ENCODE peak calls at places on chromosomes 11 and 22, in nine cellular contexts. I is stimulated activated CD4-positive, alpha-beta T cell treated with anti-CD3 and anti-CD28 coated beads, Interleukin-12 subunit alpha, Interleukin-12 subunit beta, amount 100 ng/mL, for 48 hours; Q is dermis microvascular lymphatic vessel endothelial cell; F is naive thymus-derived CD8-positive, alpha-beta T cell; D is LoVo; K is right lobe of liver; B is progenitor cell of endocrine pancreas; R is thoracic aorta; G is cardiac fibroblast. P is an unnamed sample.
A peak's percentile ranks its signal among the peaks of the same experiment; 100 is the strongest.

GRCh38 chr11:9527481-9528140 is 45.9 kb upstream of the WEE1 start:
- DNase-seq in I (no peak), Q (no peak), F (no peak), D (peak; percentile 56), K (no peak), B (no peak), R (no peak), G (peak; percentile 87), P (peak; percentile 87)

GRCh38 chr22:42688241-42688913 is 32.3 kb downstream of the A4GALT start:
- DNase-seq in I (no peak), Q (no peak), F (no peak), D (no peak), K (peak; percentile 88), B (no peak), R (peak; percentile 79), G (peak; percentile 95), P (no peak)

GRCh38 chr22:46626911-46627805 is 7.0 kb downstream of the GRAMD4 start:
- DNase-seq in I (no peak), Q (no peak), F (no peak), D (no peak), K (peak; percentile 54), B (no peak), R (no peak), G (no peak), P (no peak)

GRCh38 chr11:116960916-116961315 is 123.5 kb upstream of the APOA1 start:
- DNase-seq in I (no peak), Q (peak; percentile 24), F (no peak), D (no peak), K (no peak), B (no peak), R (no peak), G (peak; percentile 63), P (no peak)

GRCh38 chr11:21710791-21711190 is 482.1 kb upstream of the ANO5 start:
- DNase-seq in I (no peak), Q (no peak), F (no peak), D (no peak), K (no peak), B (no peak), R (no peak), G (no peak), P (no peak)

GRCh38 chr11:13348305-13348704 is 70.7 kb downstream of the BMAL1 start:
- DNase-seq in I (no peak), Q (no peak), F (no peak), D (no peak), K (no peak), B (no peak), R (no peak), G (no peak), P (no peak)

GRCh38 chr11:106642331-106642730 is 375.9 kb downstream of the GUCY1A2 start:
- DNase-seq in I (no peak), Q (no peak), F (no peak), D (no peak), K (no peak), B (no peak), R (no peak), G (peak; percentile 37), P (no peak)

GRCh38 chr11:110797453-110797852 is 85.2 kb upstream of the ARHGAP20 start:
- DNase-seq in I (no peak), Q (no peak), F (no peak), D (no peak), K (no peak), B (no peak), R (no peak), G (peak; percentile 39), P (no peak)

GRCh38 chr22:35498026-35498425 is 42.6 kb upstream of the RASD2 start:
- DNase-seq in I (no peak), Q (no peak), F (no peak), D (no peak), K (no peak), B (no peak), R (no peak), G (no peak), P (no peak)

GRCh38 chr22:48071828-48072227 is 1309.4 kb downstream of the TBC1D22A start:
- DNase-seq in I (no peak), Q (no peak), F (no peak), D (no peak), K (no peak), B (no peak), R (no peak), G (no peak), P (no peak)

GRCh38 chr11:69949327-69949726 is 128.8 kb upstream of the ANO1 start:
- DNase-seq in I (no peak), Q (no peak), F (no peak), D (peak; percentile 94), K (peak; percentile 44), B (no peak), R (peak; percentile 51), G (peak; percentile 93), P (no peak)

GRCh38 chr11:82942376-82942775 is 40.8 kb downstream of the DDIAS start:
- DNase-seq in I (no peak), Q (no peak), F (no peak), D (no peak), K (no peak), B (no peak), R (no peak), G (no peak), P (no peak)

GRCh38 chr22:29255064-29255621 is 12.6 kb downstream of the RHBDD3 start:
- DNase-seq in I (no peak), Q (no peak), F (no peak), D (no peak), K (no peak), B (no peak), R (no peak), G (no peak), P (no peak)

GRCh38 chr11:75525433-75526191 is at the start of gene GDPD5:
- DNase-seq in I (peak; percentile 78), Q (peak; percentile 40), F (peak; percentile 89), D (peak; percentile 86), K (peak; percentile 85), B (peak; percentile 79), R (peak; percentile 43), G (peak; percentile 66), P (no peak)

P was measured in glomerular endothelial cell.